ENCODE peak calls at places on chromosomes 16 and 17, in four cellular contexts. One of them, this sample, is unnamed.

GRCh38 chr17:10737168-10737622 is 7.4 kb upstream of the TMEM220 start:
- DNase-seq in pancreas: no peak
- DNase-seq in lung microvascular endothelial cell: peak
- DNase-seq in substantia nigra: peak
- DNase-seq in this sample: peak

GRCh38 chr17:15457723-15458094 is 9.7 kb downstream of the CDRT4 start:
- DNase-seq in substantia nigra: peak
- DNase-seq in lung microvascular endothelial cell: no peak
- DNase-seq in pancreas: no peak
- DNase-seq in this sample: no peak

GRCh38 chr17:10021239-10021638 is 116.2 kb upstream of the RCVRN start:
- DNase-seq in lung microvascular endothelial cell: no peak
- DNase-seq in pancreas: no peak
- DNase-seq in substantia nigra: peak
- DNase-seq in this sample: no peak

GRCh38 chr17:42294469-42295398 is 6.4 kb downstream of the STAT5A start:
- DNase-seq in pancreas: no peak
- DNase-seq in substantia nigra: no peak
- DNase-seq in lung microvascular endothelial cell: no peak
- DNase-seq in this sample: no peak

GRCh38 chr17:45948881-45949624 is 50.0 kb upstream of the STH start:
- DNase-seq in substantia nigra: peak
- DNase-seq in pancreas: peak
- DNase-seq in lung microvascular endothelial cell: peak
- DNase-seq in this sample: peak

GRCh38 chr17:58643147-58643546 is 48.7 kb downstream of the TEX14 start:
- DNase-seq in substantia nigra: no peak
- DNase-seq in pancreas: no peak
- DNase-seq in lung microvascular endothelial cell: peak
- DNase-seq in this sample: no peak

GRCh38 chr16:89782489-89782888 is 34.0 kb downstream of the FANCA start:
- DNase-seq in pancreas: no peak
- DNase-seq in lung microvascular endothelial cell: no peak
- DNase-seq in substantia nigra: no peak
- DNase-seq in this sample: no peak

GRCh38 chr16:24041834-24042631 is 206.2 kb downstream of the PRKCB start:
- DNase-seq in pancreas: no peak
- DNase-seq in substantia nigra: peak
- DNase-seq in lung microvascular endothelial cell: peak
- DNase-seq in this sample: peak

GRCh38 chr17:37701424-37702020 is 43.3 kb downstream of the HNF1B start:
- DNase-seq in substantia nigra: no peak
- DNase-seq in pancreas: no peak
- DNase-seq in lung microvascular endothelial cell: peak
- DNase-seq in this sample: no peak

GRCh38 chr16:85207357-85207921 is 95.2 kb upstream of the CIBAR2 start:
- DNase-seq in substantia nigra: no peak
- DNase-seq in lung microvascular endothelial cell: no peak
- DNase-seq in pancreas: peak
- DNase-seq in this sample: no peak

GRCh38 chr17:48519427-48519826 is 11.4 kb downstream of the HOXB1 start:
- DNase-seq in lung microvascular endothelial cell: no peak
- DNase-seq in substantia nigra: no peak
- DNase-seq in pancreas: no peak
- DNase-seq in this sample: no peak

GRCh38 chr17:31320231-31320630 is 1.2 kb downstream of the EVI2A start:
- DNase-seq in substantia nigra: no peak
- DNase-seq in pancreas: no peak
- DNase-seq in lung microvascular endothelial cell: no peak
- DNase-seq in this sample: no peak

GRCh38 chr16:1002399-1003161 is 21.0 kb downstream of the SOX8 start:
- DNase-seq in pancreas: no peak
- DNase-seq in substantia nigra: no peak
- DNase-seq in lung microvascular endothelial cell: peak
- DNase-seq in this sample: no peak

GRCh38 chr16:79097781-79098180 is 502.8 kb downstream of the MAF start:
- DNase-seq in substantia nigra: no peak
- DNase-seq in lung microvascular endothelial cell: no peak
- DNase-seq in pancreas: no peak
- DNase-seq in this sample: no peak

GRCh38 chr17:67784364-67785121 is 40.8 kb upstream of the BPTF start:
- DNase-seq in substantia nigra: no peak
- DNase-seq in lung microvascular endothelial cell: no peak
- DNase-seq in pancreas: no peak
- DNase-seq in this sample: no peak

GRCh38 chr16:81515281-81515680 is 70.7 kb downstream of the CMIP start:
- DNase-seq in pancreas: no peak
- DNase-seq in substantia nigra: no peak
- DNase-seq in lung microvascular endothelial cell: no peak
- DNase-seq in this sample: no peak

GRCh38 chr16:11114366-11115164 is 141.4 kb downstream of the SOCS1 start:
- DNase-seq in pancreas: no peak
- DNase-seq in lung microvascular endothelial cell: no peak
- DNase-seq in substantia nigra: no peak
- DNase-seq in this sample: no peak

GRCh38 chr16:28136751-28137434 is 73.4 kb upstream of the GSG1L start:
- DNase-seq in substantia nigra: peak
- DNase-seq in pancreas: no peak
- DNase-seq in lung microvascular endothelial cell: peak
- DNase-seq in this sample: no peak

GRCh38 chr17:42667088-42667951 is 8.2 kb downstream of the TUBG2 start:
- DNase-seq in lung microvascular endothelial cell: peak
- DNase-seq in pancreas: peak
- DNase-seq in substantia nigra: no peak
- DNase-seq in this sample: no peak

GRCh38 chr16:55222436-55222835 is 101.6 kb upstream of the IRX6 start:
- DNase-seq in lung microvascular endothelial cell: no peak
- DNase-seq in substantia nigra: no peak
- DNase-seq in pancreas: no peak
- DNase-seq in this sample: no peak

GRCh38 chr17:1834378-1835149 is 4.8 kb downstream of the RPA1 start:
- DNase-seq in lung microvascular endothelial cell: no peak
- DNase-seq in pancreas: no peak
- DNase-seq in substantia nigra: no peak
- DNase-seq in this sample: no peak

GRCh38 chr16:2799852-2800226 is 1.6 kb downstream of the PRSS41 start:
- DNase-seq in pancreas: no peak
- DNase-seq in substantia nigra: no peak
- DNase-seq in lung microvascular endothelial cell: no peak
- DNase-seq in this sample: no peak

GRCh38 chr16:86049641-86050040 is 150.7 kb downstream of the IRF8 start:
- DNase-seq in pancreas: peak
- DNase-seq in substantia nigra: no peak
- DNase-seq in lung microvascular endothelial cell: no peak
- DNase-seq in this sample: no peak

GRCh38 chr17:46977348-46977747 is 1.7 kb downstream of the RPRML start:
- DNase-seq in pancreas: no peak
- DNase-seq in lung microvascular endothelial cell: no peak
- DNase-seq in substantia nigra: no peak
- DNase-seq in this sample: peak

GRCh38 chr16:4067262-4068001 is 48.8 kb downstream of the ADCY9 start:
- DNase-seq in pancreas: no peak
- DNase-seq in substantia nigra: no peak
- DNase-seq in lung microvascular endothelial cell: no peak
- DNase-seq in this sample: no peak

GRCh38 chr16:68357521-68357922 is 46.7 kb downstream of the PRMT7 start:
- DNase-seq in lung microvascular endothelial cell: no peak
- DNase-seq in pancreas: peak
- DNase-seq in substantia nigra: no peak
- DNase-seq in this sample: no peak

GRCh38 chr17:47660064-47660492 is 10.4 kb downstream of the KPNB1 start:
- DNase-seq in lung microvascular endothelial cell: peak
- DNase-seq in pancreas: no peak
- DNase-seq in substantia nigra: no peak
- DNase-seq in this sample: no peak

GRCh38 chr17:39781028-39781800 is 43.5 kb downstream of the GRB7 start:
- DNase-seq in substantia nigra: no peak
- DNase-seq in pancreas: no peak
- DNase-seq in lung microvascular endothelial cell: peak
- DNase-seq in this sample: no peak

GRCh38 chr17:47172698-47173565 is 16.2 kb downstream of the CDC27 start:
- DNase-seq in pancreas: no peak
- DNase-seq in substantia nigra: no peak
- DNase-seq in lung microvascular endothelial cell: no peak
- DNase-seq in this sample: no peak

GRCh38 chr17:72034000-72034399 is 86.8 kb upstream of the SOX9 start:
- DNase-seq in pancreas: no peak
- DNase-seq in lung microvascular endothelial cell: no peak
- DNase-seq in substantia nigra: no peak
- DNase-seq in this sample: no peak

GRCh38 chr17:41710472-41711090 is 1.6 kb upstream of the GAST start:
- DNase-seq in pancreas: no peak
- DNase-seq in substantia nigra: peak
- DNase-seq in lung microvascular endothelial cell: peak
- DNase-seq in this sample: peak

GRCh38 chr16:11632455-11632921 is 35.8 kb upstream of the SNN start:
- DNase-seq in pancreas: no peak
- DNase-seq in substantia nigra: peak
- DNase-seq in lung microvascular endothelial cell: peak
- DNase-seq in this sample: no peak

GRCh38 chr16:85995591-85996461 is 96.9 kb downstream of the IRF8 start:
- DNase-seq in substantia nigra: no peak
- DNase-seq in lung microvascular endothelial cell: no peak
- DNase-seq in pancreas: no peak
- DNase-seq in this sample: no peak

GRCh38 chr17:1928976-1929375 is 96.2 kb downstream of the RTN4RL1 start:
- DNase-seq in pancreas: no peak
- DNase-seq in lung microvascular endothelial cell: no peak
- DNase-seq in substantia nigra: no peak
- DNase-seq in this sample: no peak

GRCh38 chr16:351804-352520 is 561 bp downstream of the AXIN1 start:
- DNase-seq in substantia nigra: peak
- DNase-seq in pancreas: peak
- DNase-seq in lung microvascular endothelial cell: peak
- DNase-seq in this sample: no peak

GRCh38 chr17:55654821-55655220 is 67.8 kb downstream of the TMEM100 start:
- DNase-seq in pancreas: no peak
- DNase-seq in lung microvascular endothelial cell: no peak
- DNase-seq in substantia nigra: no peak
- DNase-seq in this sample: no peak

GRCh38 chr17:35773129-35773528 is 12.4 kb downstream of the C17orf50 start:
- DNase-seq in lung microvascular endothelial cell: no peak
- DNase-seq in substantia nigra: no peak
- DNase-seq in pancreas: peak
- DNase-seq in this sample: no peak

GRCh38 chr16:54739381-54739780 is 191.3 kb upstream of the IRX5 start:
- DNase-seq in pancreas: no peak
- DNase-seq in lung microvascular endothelial cell: no peak
- DNase-seq in substantia nigra: no peak
- DNase-seq in this sample: no peak

GRCh38 chr16:80792031-80792430 is 12.4 kb downstream of the CDYL2 start:
- DNase-seq in lung microvascular endothelial cell: peak
- DNase-seq in pancreas: no peak
- DNase-seq in substantia nigra: no peak
- DNase-seq in this sample: no peak